ENCODE peak calls at places on chromosome 21, in six cellular contexts. G is dorsolateral prefrontal cortex; O is CD4-positive, alpha-beta T cell; K is stimulated activated CD8-positive, alpha-beta memory T cell treated with anti-CD3 and anti-CD28 coated beads, Interleukin-7, amount 100 ng/mL, for 24 hours; A is right lobe of liver; D is T follicular helper cell. Q is an unnamed sample.

GRCh38 chr21:38802050-38803026 is 3.4 kb upstream of the ETS2 start:
- DNase-seq in K (no peak), O (no peak), D (no peak), G (no peak), A (no peak), Q (peak)

GRCh38 chr21:25732091-25732760 is 2.5 kb downstream of the ATP5PF start:
- DNase-seq in O (no peak), K (no peak), G (no peak), D (no peak), A (no peak), Q (peak)

GRCh38 chr21:16323586-16323985 is 593.8 kb downstream of the USP25 start:
- DNase-seq in K (no peak), D (no peak), O (no peak), A (no peak), G (no peak), Q (no peak)

GRCh38 chr21:34670220-34670961 is 1.6 kb downstream of the CLIC6 start:
- DNase-seq in G (no peak), D (no peak), O (no peak), K (no peak), A (no peak), Q (peak)

GRCh38 chr21:41234574-41234973 is 66.6 kb downstream of the BACE2 start:
- DNase-seq in G (no peak), D (no peak), K (no peak), A (no peak), O (no peak), Q (no peak)

GRCh38 chr21:36734367-36735200 is 35.7 kb downstream of the SIM2 start:
- DNase-seq in K (no peak), A (no peak), G (no peak), O (no peak), D (no peak), Q (no peak)

GRCh38 chr21:33824156-33824941 is 91.3 kb downstream of the ATP5PO start:
- DNase-seq in K (no peak), O (no peak), G (no peak), A (no peak), D (no peak), Q (no peak)

GRCh38 chr21:26881504-26882228 is 36.5 kb upstream of the ADAMTS1 start:
- DNase-seq in D (no peak), A (no peak), K (no peak), O (no peak), G (no peak), Q (peak)

GRCh38 chr21:26115899-26116298 is 54.7 kb downstream of the APP start:
- DNase-seq in G (no peak), O (no peak), A (no peak), K (no peak), D (no peak), Q (peak)

GRCh38 chr21:28639742-28640141 is 352.9 kb downstream of the LTN1 start:
- DNase-seq in D (no peak), A (no peak), K (no peak), G (no peak), O (no peak), Q (no peak)

GRCh38 chr21:42833439-42833815 is 45.9 kb downstream of the WDR4 start:
- DNase-seq in O (peak), K (no peak), D (peak), G (no peak), A (no peak), Q (peak)

GRCh38 chr21:45590726-45591618 is 48.7 kb upstream of the SLC19A1 start:
- DNase-seq in D (peak), O (no peak), K (peak), A (peak), G (peak), Q (peak)

GRCh38 chr21:43876605-43877004 is 11.6 kb downstream of the AGPAT3 start:
- DNase-seq in A (no peak), G (no peak), K (no peak), O (no peak), D (no peak), Q (no peak)

GRCh38 chr21:39004776-39005605 is 178.3 kb downstream of the PSMG1 start:
- DNase-seq in D (no peak), K (no peak), O (no peak), A (peak), G (peak), Q (peak)

GRCh38 chr21:41786521-41786987 is 19.7 kb upstream of the RIPK4 start:
- DNase-seq in G (no peak), K (no peak), A (no peak), O (no peak), D (no peak), Q (no peak)

GRCh38 chr21:30257773-30258172 is 25.0 kb downstream of the KRTAP24-1 start:
- DNase-seq in K (no peak), G (no peak), A (no peak), O (no peak), D (no peak), Q (peak)

GRCh38 chr21:39388038-39388810 is 39.3 kb upstream of the HMGN1 start:
- DNase-seq in A (peak), K (peak), D (peak), O (peak), G (peak), Q (peak)